ENCODE peak calls at places on chromosomes 12 and 14, in seven cellular contexts. One of them, this sample, is unnamed.

GRCh38 chr12:1583421-1584078 is 10.8 kb downstream of the FBXL14 start:
- DNase-seq in HCT116: peak
- DNase-seq in HepG2: peak
- DNase-seq in K562: peak
- DNase-seq in SK-N-SH: peak
- DNase-seq in GM12878: peak
- DNase-seq in H1: no peak
- DNase-seq in this sample: peak

GRCh38 chr12:51323317-51323960 is 535 bp downstream of the BIN2 start:
- DNase-seq in HCT116: no peak
- DNase-seq in HepG2: no peak
- DNase-seq in K562: no peak
- DNase-seq in SK-N-SH: no peak
- DNase-seq in GM12878: no peak
- DNase-seq in H1: no peak
- DNase-seq in this sample: no peak

GRCh38 chr12:40622246-40622838 is 69.9 kb upstream of the CNTN1 start:
- DNase-seq in HCT116: peak
- DNase-seq in HepG2: peak
- DNase-seq in K562: peak
- DNase-seq in SK-N-SH: peak
- DNase-seq in GM12878: no peak
- DNase-seq in H1: peak
- DNase-seq in this sample: peak

GRCh38 chr12:38887770-38888169 is 17.6 kb downstream of the CPNE8 start:
- DNase-seq in HCT116: no peak
- DNase-seq in HepG2: no peak
- DNase-seq in K562: no peak
- DNase-seq in SK-N-SH: no peak
- DNase-seq in GM12878: no peak
- DNase-seq in H1: no peak
- DNase-seq in this sample: no peak

GRCh38 chr12:57864382-57864781 is 17.9 kb upstream of the CTDSP2 start:
- DNase-seq in HCT116: no peak
- DNase-seq in HepG2: no peak
- DNase-seq in K562: no peak
- DNase-seq in SK-N-SH: peak
- DNase-seq in GM12878: no peak
- DNase-seq in H1: no peak
- DNase-seq in this sample: no peak

GRCh38 chr12:85466906-85467305 is 186.9 kb downstream of the ALX1 start:
- DNase-seq in HCT116: no peak
- DNase-seq in HepG2: no peak
- DNase-seq in K562: no peak
- DNase-seq in SK-N-SH: no peak
- DNase-seq in GM12878: no peak
- DNase-seq in H1: no peak
- DNase-seq in this sample: no peak

GRCh38 chr14:68631691-68632590 is 160.9 kb downstream of the ZFP36L1 start:
- DNase-seq in HCT116: no peak
- DNase-seq in HepG2: no peak
- DNase-seq in K562: no peak
- DNase-seq in SK-N-SH: no peak
- DNase-seq in GM12878: no peak
- DNase-seq in H1: no peak
- DNase-seq in this sample: no peak

GRCh38 chr14:68682166-68683103 is 110.4 kb downstream of the ZFP36L1 start:
- DNase-seq in HCT116: no peak
- DNase-seq in HepG2: peak
- DNase-seq in K562: no peak
- DNase-seq in SK-N-SH: no peak
- DNase-seq in GM12878: peak
- DNase-seq in H1: no peak
- DNase-seq in this sample: no peak

GRCh38 chr12:52975820-52976573 is 27.1 kb downstream of the KRT18 start:
- DNase-seq in HCT116: peak
- DNase-seq in HepG2: peak
- DNase-seq in K562: no peak
- DNase-seq in SK-N-SH: no peak
- DNase-seq in GM12878: no peak
- DNase-seq in H1: no peak
- DNase-seq in this sample: peak

GRCh38 chr12:54001283-54002187 is 1.6 kb downstream of the HOXC9 start:
- DNase-seq in HCT116: no peak
- DNase-seq in HepG2: no peak
- DNase-seq in K562: no peak
- DNase-seq in SK-N-SH: no peak
- DNase-seq in GM12878: no peak
- DNase-seq in H1: no peak
- DNase-seq in this sample: no peak

GRCh38 chr14:55624913-55625312 is 44.9 kb downstream of the KTN1 start:
- DNase-seq in HCT116: no peak
- DNase-seq in HepG2: no peak
- DNase-seq in K562: no peak
- DNase-seq in SK-N-SH: no peak
- DNase-seq in GM12878: no peak
- DNase-seq in H1: no peak
- DNase-seq in this sample: no peak

GRCh38 chr14:89165810-89166209 is 251.2 kb downstream of the FOXN3 start:
- DNase-seq in HCT116: no peak
- DNase-seq in HepG2: no peak
- DNase-seq in K562: no peak
- DNase-seq in SK-N-SH: no peak
- DNase-seq in GM12878: peak
- DNase-seq in H1: no peak
- DNase-seq in this sample: no peak

GRCh38 chr14:89163237-89163636 is 253.8 kb downstream of the FOXN3 start:
- DNase-seq in HCT116: no peak
- DNase-seq in HepG2: no peak
- DNase-seq in K562: peak
- DNase-seq in SK-N-SH: no peak
- DNase-seq in GM12878: no peak
- DNase-seq in H1: no peak
- DNase-seq in this sample: no peak

GRCh38 chr14:89165189-89165809 is 251.7 kb downstream of the FOXN3 start:
- DNase-seq in HCT116: no peak
- DNase-seq in HepG2: no peak
- DNase-seq in K562: peak
- DNase-seq in SK-N-SH: no peak
- DNase-seq in GM12878: peak
- DNase-seq in H1: no peak
- DNase-seq in this sample: no peak

GRCh38 chr14:89162586-89162985 is 254.4 kb downstream of the FOXN3 start:
- DNase-seq in HCT116: no peak
- DNase-seq in HepG2: no peak
- DNase-seq in K562: no peak
- DNase-seq in SK-N-SH: no peak
- DNase-seq in GM12878: no peak
- DNase-seq in H1: no peak
- DNase-seq in this sample: no peak

GRCh38 chr14:89164168-89165074 is 252.6 kb downstream of the FOXN3 start:
- DNase-seq in HCT116: no peak
- DNase-seq in HepG2: no peak
- DNase-seq in K562: peak
- DNase-seq in SK-N-SH: no peak
- DNase-seq in GM12878: peak
- DNase-seq in H1: no peak
- DNase-seq in this sample: no peak
- TF ChIP-seq JUND in HCT116: no peak
- TF ChIP-seq JUND in HepG2: no peak
- TF ChIP-seq JUND in K562: peak
- TF ChIP-seq JUND in SK-N-SH: no peak
- TF ChIP-seq JUND in GM12878: no peak
- TF ChIP-seq JUND in H1: no peak
- TF ChIP-seq JUND in this sample: no peak

GRCh38 chr14:104895786-104896642 is 28.7 kb upstream of the PLD4 start:
- DNase-seq in HCT116: no peak
- DNase-seq in HepG2: no peak
- DNase-seq in K562: no peak
- DNase-seq in SK-N-SH: peak
- DNase-seq in GM12878: no peak
- DNase-seq in H1: no peak
- DNase-seq in this sample: no peak
- TF ChIP-seq JUND in HCT116: no peak
- TF ChIP-seq JUND in HepG2: no peak
- TF ChIP-seq JUND in K562: no peak
- TF ChIP-seq JUND in SK-N-SH: no peak
- TF ChIP-seq JUND in GM12878: no peak
- TF ChIP-seq JUND in H1: no peak
- TF ChIP-seq JUND in this sample: no peak

DNA sequence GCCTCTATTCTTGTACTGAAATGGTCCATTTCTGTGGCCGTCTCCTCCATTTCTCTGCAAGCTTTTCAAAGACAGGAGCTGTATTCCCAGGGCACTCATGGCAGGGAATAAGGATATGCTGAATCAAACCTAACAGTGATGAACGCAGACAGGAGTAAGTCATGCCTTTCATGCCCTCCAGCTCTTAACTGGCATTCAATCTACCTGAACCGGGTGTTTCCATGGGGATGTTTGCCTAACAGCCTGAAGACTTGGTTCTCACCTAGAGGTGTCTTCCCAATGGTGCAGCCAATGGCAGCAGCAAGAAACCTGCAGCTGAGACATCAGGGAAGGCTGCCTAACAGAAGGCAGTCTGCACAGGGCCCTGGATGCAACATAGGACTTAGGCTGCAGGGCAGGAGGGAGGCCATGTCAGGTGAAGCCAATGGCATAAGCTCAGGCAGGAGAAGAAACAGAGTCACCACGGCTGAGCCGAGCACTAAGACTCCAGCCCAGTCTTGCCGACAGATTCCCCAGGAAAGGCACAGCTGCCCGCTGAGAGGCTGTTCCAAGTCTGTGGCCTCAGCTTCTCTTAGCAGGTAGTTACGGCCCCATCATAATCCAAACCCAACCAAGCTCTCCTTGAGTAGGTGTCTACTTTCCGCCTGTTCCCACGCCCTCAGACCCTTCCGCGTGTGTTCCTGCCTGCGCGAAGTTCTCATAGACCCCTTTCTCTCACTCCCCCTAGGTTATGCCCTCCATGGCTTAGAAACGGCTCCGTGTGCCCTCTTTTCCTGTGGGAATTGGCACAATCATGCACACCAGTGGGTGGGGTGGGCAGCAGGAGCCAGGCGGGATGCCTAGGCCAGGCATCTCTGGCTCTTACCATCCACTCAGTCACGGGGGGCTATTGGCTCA is 44.1 kb downstream of the VWF start:
- DNase-seq in HCT116: no peak
- DNase-seq in HepG2: no peak
- DNase-seq in K562: no peak
- DNase-seq in SK-N-SH: no peak
- DNase-seq in GM12878: no peak
- DNase-seq in H1: no peak
- DNase-seq in this sample: peak
- TF ChIP-seq JUND in HCT116: no peak
- TF ChIP-seq JUND in HepG2: no peak
- TF ChIP-seq JUND in K562: no peak
- TF ChIP-seq JUND in SK-N-SH: no peak
- TF ChIP-seq JUND in GM12878: no peak
- TF ChIP-seq JUND in H1: no peak
- TF ChIP-seq JUND in this sample: no peak

GRCh38 chr14:98867146-98867545 is 404.9 kb downstream of the BCL11B start:
- DNase-seq in HCT116: no peak
- DNase-seq in HepG2: no peak
- DNase-seq in K562: no peak
- DNase-seq in SK-N-SH: no peak
- DNase-seq in GM12878: no peak
- DNase-seq in H1: no peak
- DNase-seq in this sample: no peak

GRCh38 chr14:98877065-98877464 is 394.9 kb downstream of the BCL11B start:
- DNase-seq in HCT116: no peak
- DNase-seq in HepG2: no peak
- DNase-seq in K562: no peak
- DNase-seq in SK-N-SH: no peak
- DNase-seq in GM12878: no peak
- DNase-seq in H1: no peak
- DNase-seq in this sample: no peak

GRCh38 chr14:98867726-98868125 is 404.3 kb downstream of the BCL11B start:
- DNase-seq in HCT116: no peak
- DNase-seq in HepG2: no peak
- DNase-seq in K562: no peak
- DNase-seq in SK-N-SH: no peak
- DNase-seq in GM12878: no peak
- DNase-seq in H1: no peak
- DNase-seq in this sample: no peak

GRCh38 chr14:98868846-98869245 is 403.2 kb downstream of the BCL11B start:
- DNase-seq in HCT116: no peak
- DNase-seq in HepG2: no peak
- DNase-seq in K562: no peak
- DNase-seq in SK-N-SH: no peak
- DNase-seq in GM12878: no peak
- DNase-seq in H1: no peak
- DNase-seq in this sample: no peak

GRCh38 chr14:98871796-98872195 is 400.2 kb downstream of the BCL11B start:
- DNase-seq in HCT116: no peak
- DNase-seq in HepG2: no peak
- DNase-seq in K562: no peak
- DNase-seq in SK-N-SH: no peak
- DNase-seq in GM12878: no peak
- DNase-seq in H1: no peak
- DNase-seq in this sample: no peak
- TF ChIP-seq JUND in HCT116: no peak
- TF ChIP-seq JUND in HepG2: no peak
- TF ChIP-seq JUND in K562: no peak
- TF ChIP-seq JUND in SK-N-SH: no peak
- TF ChIP-seq JUND in GM12878: no peak
- TF ChIP-seq JUND in H1: no peak
- TF ChIP-seq JUND in this sample: no peak

DNA sequence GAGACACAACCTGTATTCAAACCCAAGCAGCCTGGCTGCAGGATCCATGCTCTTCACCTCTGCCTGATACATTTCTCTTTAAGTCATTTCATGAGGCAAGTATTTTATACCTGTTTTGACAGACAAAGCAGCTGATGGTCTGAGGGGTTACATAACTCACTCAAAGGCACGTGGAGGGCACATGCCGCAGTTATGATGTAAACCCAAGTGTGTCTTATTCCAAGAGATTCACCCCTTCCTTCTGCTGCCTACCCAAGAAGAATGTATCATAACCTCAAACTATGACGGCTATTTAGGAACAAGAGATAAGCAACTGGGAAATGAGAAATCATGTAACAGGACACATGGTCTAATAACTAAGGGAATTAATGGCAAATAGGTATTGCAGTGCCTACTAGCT is 329.8 kb upstream of the TMPO start:
- DNase-seq in HCT116: no peak
- DNase-seq in HepG2: no peak
- DNase-seq in K562: no peak
- DNase-seq in SK-N-SH: no peak
- DNase-seq in GM12878: no peak
- DNase-seq in H1: no peak
- DNase-seq in this sample: no peak
- TF ChIP-seq JUND in HCT116: no peak
- TF ChIP-seq JUND in HepG2: no peak
- TF ChIP-seq JUND in K562: no peak
- TF ChIP-seq JUND in SK-N-SH: no peak
- TF ChIP-seq JUND in GM12878: no peak
- TF ChIP-seq JUND in H1: no peak
- TF ChIP-seq JUND in this sample: no peak

GRCh38 chr12:21992823-21993222 is 51.6 kb upstream of the ABCC9 start:
- DNase-seq in HCT116: no peak
- DNase-seq in HepG2: no peak
- DNase-seq in K562: peak
- DNase-seq in SK-N-SH: no peak
- DNase-seq in GM12878: no peak
- DNase-seq in H1: no peak
- DNase-seq in this sample: no peak
- TF ChIP-seq JUND in HCT116: no peak
- TF ChIP-seq JUND in HepG2: no peak
- TF ChIP-seq JUND in K562: no peak
- TF ChIP-seq JUND in SK-N-SH: no peak
- TF ChIP-seq JUND in GM12878: no peak
- TF ChIP-seq JUND in H1: no peak
- TF ChIP-seq JUND in this sample: no peak